ENCODE peak calls at places on chromosomes 5 and 9, in seven cellular contexts. One of them, this sample, is unnamed.

GRCh38 chr5:119743927-119744326 is 114.6 kb downstream of the FAM170A start:
- DNase-seq in NCI-H1092: no peak
- DNase-seq in RWPE1: peak; percentile 37
- DNase-seq in NCI-H510A treated with DMSO at 0.1 percent for 48 hours: peak; percentile 4
- DNase-seq in heart left ventricle: no peak
- DNase-seq in body of pancreas: peak; percentile 52
- DNase-seq in HT-29: peak; percentile 79
- DNase-seq in this sample: no peak

GRCh38 chr5:139862313-139862712 is 66.7 kb downstream of the PSD2 start:
- DNase-seq in NCI-H1092: no peak
- DNase-seq in RWPE1: no peak
- DNase-seq in NCI-H510A treated with DMSO at 0.1 percent for 48 hours: no peak
- DNase-seq in heart left ventricle: no peak
- DNase-seq in body of pancreas: no peak
- DNase-seq in HT-29: no peak
- DNase-seq in this sample: no peak

GRCh38 chr5:144598451-144599068 is 427.9 kb downstream of the KCTD16 start:
- DNase-seq in NCI-H1092: peak; percentile 54
- DNase-seq in RWPE1: no peak
- DNase-seq in NCI-H510A treated with DMSO at 0.1 percent for 48 hours: peak; percentile 48
- DNase-seq in heart left ventricle: no peak
- DNase-seq in body of pancreas: peak; percentile 83
- DNase-seq in HT-29: no peak
- DNase-seq in this sample: peak; percentile 29

GRCh38 chr5:133844836-133845235 is 123.6 kb downstream of the C5orf15 start:
- DNase-seq in NCI-H1092: no peak
- DNase-seq in RWPE1: peak; percentile 54
- DNase-seq in NCI-H510A treated with DMSO at 0.1 percent for 48 hours: peak; percentile 30
- DNase-seq in heart left ventricle: no peak
- DNase-seq in body of pancreas: no peak
- DNase-seq in HT-29: no peak
- DNase-seq in this sample: no peak

GRCh38 chr5:132203464-132203818 is 24.2 kb downstream of the P4HA2 start:
- DNase-seq in NCI-H1092: no peak
- DNase-seq in RWPE1: no peak
- DNase-seq in NCI-H510A treated with DMSO at 0.1 percent for 48 hours: no peak
- DNase-seq in heart left ventricle: no peak
- DNase-seq in body of pancreas: peak; percentile 29
- DNase-seq in HT-29: no peak
- DNase-seq in this sample: no peak

GRCh38 chr9:127201071-127201541 is 63.5 kb upstream of the GARNL3 start:
- DNase-seq in NCI-H1092: no peak
- DNase-seq in RWPE1: no peak
- DNase-seq in NCI-H510A treated with DMSO at 0.1 percent for 48 hours: no peak
- DNase-seq in heart left ventricle: no peak
- DNase-seq in body of pancreas: no peak
- DNase-seq in HT-29: no peak
- DNase-seq in this sample: no peak

GRCh38 chr9:128550226-128550625 is 2.2 kb upstream of the SPTAN1 start:
- DNase-seq in NCI-H1092: no peak
- DNase-seq in RWPE1: no peak
- DNase-seq in NCI-H510A treated with DMSO at 0.1 percent for 48 hours: no peak
- DNase-seq in heart left ventricle: no peak
- DNase-seq in body of pancreas: no peak
- DNase-seq in HT-29: no peak
- DNase-seq in this sample: no peak

GRCh38 chr9:22005700-22006605 is 3.2 kb downstream of the CDKN2B start:
- DNase-seq in NCI-H1092: no peak
- DNase-seq in RWPE1: no peak
- DNase-seq in NCI-H510A treated with DMSO at 0.1 percent for 48 hours: no peak
- DNase-seq in heart left ventricle: no peak
- DNase-seq in body of pancreas: no peak
- DNase-seq in HT-29: no peak
- DNase-seq in this sample: no peak

GRCh38 chr9:110602281-110602680 is 22.7 kb upstream of the SVEP1 start:
- DNase-seq in NCI-H1092: no peak
- DNase-seq in RWPE1: peak; percentile 76
- DNase-seq in NCI-H510A treated with DMSO at 0.1 percent for 48 hours: no peak
- DNase-seq in heart left ventricle: no peak
- DNase-seq in body of pancreas: no peak
- DNase-seq in HT-29: no peak
- DNase-seq in this sample: no peak

GRCh38 chr5:151492729-151493128 is 45.3 kb downstream of the SLC36A1 start:
- DNase-seq in NCI-H1092: no peak
- DNase-seq in RWPE1: peak; percentile 52
- DNase-seq in NCI-H510A treated with DMSO at 0.1 percent for 48 hours: no peak
- DNase-seq in heart left ventricle: no peak
- DNase-seq in body of pancreas: peak; percentile 52
- DNase-seq in HT-29: no peak
- DNase-seq in this sample: no peak

GRCh38 chr5:32753051-32753450 is 41.9 kb downstream of the NPR3 start:
- DNase-seq in NCI-H1092: no peak
- DNase-seq in RWPE1: peak; percentile 20
- DNase-seq in NCI-H510A treated with DMSO at 0.1 percent for 48 hours: no peak
- DNase-seq in heart left ventricle: no peak
- DNase-seq in body of pancreas: no peak
- DNase-seq in HT-29: no peak
- DNase-seq in this sample: no peak

GRCh38 chr9:95505676-95506437 is 10.9 kb downstream of the PTCH1 start:
- DNase-seq in NCI-H1092: peak; percentile 61
- DNase-seq in RWPE1: peak; percentile 82
- DNase-seq in NCI-H510A treated with DMSO at 0.1 percent for 48 hours: peak; percentile 24
- DNase-seq in heart left ventricle: peak; percentile 65
- DNase-seq in body of pancreas: peak; percentile 57
- DNase-seq in HT-29: peak; percentile 48
- DNase-seq in this sample: peak; percentile 27

GRCh38 chr9:124618476-124618875 is 111.3 kb upstream of the NR5A1 start:
- DNase-seq in NCI-H1092: no peak
- DNase-seq in RWPE1: no peak
- DNase-seq in NCI-H510A treated with DMSO at 0.1 percent for 48 hours: no peak
- DNase-seq in heart left ventricle: no peak
- DNase-seq in body of pancreas: no peak
- DNase-seq in HT-29: peak; percentile 55
- DNase-seq in this sample: no peak

GRCh38 chr5:115351356-115352195 is 55.1 kb upstream of the CCDC112 start:
- DNase-seq in NCI-H1092: no peak
- DNase-seq in RWPE1: peak; percentile 39
- DNase-seq in NCI-H510A treated with DMSO at 0.1 percent for 48 hours: no peak
- DNase-seq in heart left ventricle: no peak
- DNase-seq in body of pancreas: no peak
- DNase-seq in HT-29: no peak
- DNase-seq in this sample: no peak

GRCh38 chr5:142683116-142683515 is 2.8 kb downstream of the FGF1 start:
- DNase-seq in NCI-H1092: no peak
- DNase-seq in RWPE1: no peak
- DNase-seq in NCI-H510A treated with DMSO at 0.1 percent for 48 hours: no peak
- DNase-seq in heart left ventricle: no peak
- DNase-seq in body of pancreas: no peak
- DNase-seq in HT-29: no peak
- DNase-seq in this sample: no peak

GRCh38 chr9:130198501-130199179 is 26.4 kb downstream of the NCS1 start:
- DNase-seq in NCI-H1092: no peak
- DNase-seq in RWPE1: no peak
- DNase-seq in NCI-H510A treated with DMSO at 0.1 percent for 48 hours: no peak
- DNase-seq in heart left ventricle: no peak
- DNase-seq in body of pancreas: peak; percentile 39
- DNase-seq in HT-29: no peak
- DNase-seq in this sample: no peak

GRCh38 chr9:128420651-128421473 is at the start of gene CERCAM:
- DNase-seq in NCI-H1092: no peak
- DNase-seq in RWPE1: peak; percentile 79
- DNase-seq in NCI-H510A treated with DMSO at 0.1 percent for 48 hours: peak; percentile 40
- DNase-seq in heart left ventricle: peak; percentile 70
- DNase-seq in body of pancreas: peak; percentile 62
- DNase-seq in HT-29: no peak
- DNase-seq in this sample: no peak

GRCh38 chr5:146072595-146072994 is 32.8 kb downstream of the PLAC8L1 start:
- DNase-seq in NCI-H1092: no peak
- DNase-seq in RWPE1: no peak
- DNase-seq in NCI-H510A treated with DMSO at 0.1 percent for 48 hours: peak; percentile 2
- DNase-seq in heart left ventricle: no peak
- DNase-seq in body of pancreas: no peak
- DNase-seq in HT-29: no peak
- DNase-seq in this sample: no peak

GRCh38 chr5:178460598-178461425 is 129.4 kb downstream of the COL23A1 start:
- DNase-seq in NCI-H1092: peak; percentile 6
- DNase-seq in RWPE1: peak; percentile 79
- DNase-seq in NCI-H510A treated with DMSO at 0.1 percent for 48 hours: no peak
- DNase-seq in heart left ventricle: peak; percentile 81
- DNase-seq in body of pancreas: peak; percentile 75
- DNase-seq in HT-29: peak; percentile 81
- DNase-seq in this sample: no peak

GRCh38 chr5:159910843-159911229 is 5.4 kb upstream of the ADRA1B start:
- DNase-seq in NCI-H1092: no peak
- DNase-seq in RWPE1: no peak
- DNase-seq in NCI-H510A treated with DMSO at 0.1 percent for 48 hours: no peak
- DNase-seq in heart left ventricle: no peak
- DNase-seq in body of pancreas: no peak
- DNase-seq in HT-29: no peak
- DNase-seq in this sample: no peak

GRCh38 chr5:14896091-14896490 is 24.5 kb upstream of the ANKH start:
- DNase-seq in NCI-H1092: no peak
- DNase-seq in RWPE1: no peak
- DNase-seq in NCI-H510A treated with DMSO at 0.1 percent for 48 hours: no peak
- DNase-seq in heart left ventricle: no peak
- DNase-seq in body of pancreas: no peak
- DNase-seq in HT-29: no peak
- DNase-seq in this sample: no peak

GRCh38 chr9:19527663-19528062 is 118.9 kb downstream of the ACER2 start:
- DNase-seq in NCI-H1092: no peak
- DNase-seq in RWPE1: no peak
- DNase-seq in NCI-H510A treated with DMSO at 0.1 percent for 48 hours: no peak
- DNase-seq in heart left ventricle: no peak
- DNase-seq in body of pancreas: no peak
- DNase-seq in HT-29: no peak
- DNase-seq in this sample: no peak

GRCh38 chr9:114037961-114038723 is 40.0 kb downstream of the AMBP start:
- DNase-seq in NCI-H1092: no peak
- DNase-seq in RWPE1: no peak
- DNase-seq in NCI-H510A treated with DMSO at 0.1 percent for 48 hours: no peak
- DNase-seq in heart left ventricle: no peak
- DNase-seq in body of pancreas: no peak
- DNase-seq in HT-29: no peak
- DNase-seq in this sample: no peak

GRCh38 chr5:108642170-108642906 is 105.4 kb upstream of the FER start:
- DNase-seq in NCI-H1092: peak; percentile 36
- DNase-seq in RWPE1: peak; percentile 92
- DNase-seq in NCI-H510A treated with DMSO at 0.1 percent for 48 hours: peak; percentile 35
- DNase-seq in heart left ventricle: peak; percentile 62
- DNase-seq in body of pancreas: peak; percentile 60
- DNase-seq in HT-29: peak; percentile 79
- DNase-seq in this sample: peak; percentile 36

GRCh38 chr9:91346644-91347043 is 15.1 kb downstream of the AUH start:
- DNase-seq in NCI-H1092: no peak
- DNase-seq in RWPE1: peak; percentile 61
- DNase-seq in NCI-H510A treated with DMSO at 0.1 percent for 48 hours: no peak
- DNase-seq in heart left ventricle: no peak
- DNase-seq in body of pancreas: no peak
- DNase-seq in HT-29: no peak
- DNase-seq in this sample: no peak

GRCh38 chr5:132837868-132838267 is 7.4 kb upstream of the SHROOM1 start:
- DNase-seq in NCI-H1092: no peak
- DNase-seq in RWPE1: no peak
- DNase-seq in NCI-H510A treated with DMSO at 0.1 percent for 48 hours: no peak
- DNase-seq in heart left ventricle: no peak
- DNase-seq in body of pancreas: peak; percentile 42
- DNase-seq in HT-29: peak; percentile 83
- DNase-seq in this sample: no peak

GRCh38 chr5:71640408-71640807 is 53.3 kb downstream of the MCCC2 start:
- DNase-seq in NCI-H1092: no peak
- DNase-seq in RWPE1: no peak
- DNase-seq in NCI-H510A treated with DMSO at 0.1 percent for 48 hours: no peak
- DNase-seq in heart left ventricle: no peak
- DNase-seq in body of pancreas: no peak
- DNase-seq in HT-29: no peak
- DNase-seq in this sample: no peak

GRCh38 chr5:119355244-119355635 is 579 bp upstream of the TNFAIP8 start:
- DNase-seq in NCI-H1092: no peak
- DNase-seq in RWPE1: peak; percentile 86
- DNase-seq in NCI-H510A treated with DMSO at 0.1 percent for 48 hours: no peak
- DNase-seq in heart left ventricle: no peak
- DNase-seq in body of pancreas: no peak
- DNase-seq in HT-29: peak; percentile 75
- DNase-seq in this sample: no peak

GRCh38 chr5:43603535-43604363 is 769 bp downstream of the NNT start:
- DNase-seq in NCI-H1092: peak; percentile 72
- DNase-seq in RWPE1: peak; percentile 19
- DNase-seq in NCI-H510A treated with DMSO at 0.1 percent for 48 hours: peak; percentile 95
- DNase-seq in heart left ventricle: peak; percentile 83
- DNase-seq in body of pancreas: peak; percentile 87
- DNase-seq in HT-29: peak; percentile 61
- DNase-seq in this sample: peak; percentile 72

GRCh38 chr9:136409557-136410455 is 608 bp downstream of the ENTR1 start:
- DNase-seq in NCI-H1092: peak; percentile 15
- DNase-seq in RWPE1: peak; percentile 72
- DNase-seq in NCI-H510A treated with DMSO at 0.1 percent for 48 hours: peak; percentile 5
- DNase-seq in heart left ventricle: no peak
- DNase-seq in body of pancreas: peak; percentile 41
- DNase-seq in HT-29: peak; percentile 58
- DNase-seq in this sample: no peak

GRCh38 chr9:87336914-87337333 is 160.7 kb upstream of the DAPK1 start:
- DNase-seq in NCI-H1092: peak; percentile 73
- DNase-seq in RWPE1: peak; percentile 61
- DNase-seq in NCI-H510A treated with DMSO at 0.1 percent for 48 hours: peak; percentile 54
- DNase-seq in heart left ventricle: no peak
- DNase-seq in body of pancreas: peak; percentile 76
- DNase-seq in HT-29: peak; percentile 84
- DNase-seq in this sample: no peak

GRCh38 chr5:24788829-24789509 is 144.2 kb upstream of the CDH10 start:
- DNase-seq in NCI-H1092: no peak
- DNase-seq in RWPE1: peak; percentile 52
- DNase-seq in NCI-H510A treated with DMSO at 0.1 percent for 48 hours: no peak
- DNase-seq in heart left ventricle: no peak
- DNase-seq in body of pancreas: no peak
- DNase-seq in HT-29: no peak
- DNase-seq in this sample: no peak

GRCh38 chr9:86516564-86516963 is 162.4 kb upstream of the TUT7 start:
- DNase-seq in NCI-H1092: no peak
- DNase-seq in RWPE1: no peak
- DNase-seq in NCI-H510A treated with DMSO at 0.1 percent for 48 hours: no peak
- DNase-seq in heart left ventricle: peak; percentile 17
- DNase-seq in body of pancreas: no peak
- DNase-seq in HT-29: no peak
- DNase-seq in this sample: no peak

GRCh38 chr5:149237662-149238061 is 34.0 kb upstream of the AFAP1L1 start:
- DNase-seq in NCI-H1092: no peak
- DNase-seq in RWPE1: no peak
- DNase-seq in NCI-H510A treated with DMSO at 0.1 percent for 48 hours: no peak
- DNase-seq in heart left ventricle: no peak
- DNase-seq in body of pancreas: no peak
- DNase-seq in HT-29: no peak
- DNase-seq in this sample: no peak

This sample was measured in NCI-H2227 treated with DMSO at 0.1 percent for 48 hours.